ENCODE peak calls at places on chromosomes 6 and 20, in ten cellular contexts. L, J, X, V, K, T, A, S, I and Z are unnamed samples. For H3K4me1, the result is how much of the 10 kb centered on the place peaks cover.

GRCh38 chr6:138653435-138653834 is 120.1 kb upstream of the CCDC28A start:
- DNase-seq in S (no peak), A (no peak), V (no peak), T (no peak), I (no peak), L (no peak), J (no peak), K (no peak), X (no peak), Z (no peak)

GRCh38 chr6:111238464-111239119 is 151.3 kb downstream of the SLC16A10 start:
- DNase-seq in I (no peak), K (no peak), V (no peak), J (no peak), S (no peak), L (no peak), T (no peak), A (peak), X (peak), Z (no peak)

GRCh38 chr6:100920028-100920427 is 38.9 kb upstream of the ASCC3 start:
- DNase-seq in T (no peak), X (no peak), S (no peak), V (no peak), L (no peak), K (no peak), J (no peak), I (no peak), A (no peak), Z (no peak)

GRCh38 chr6:81844686-81845085 is 92.2 kb upstream of the TENT5A start:
- DNase-seq in T (no peak), I (no peak), A (no peak), V (no peak), J (no peak), K (no peak), S (no peak), L (no peak), X (no peak), Z (no peak)

GRCh38 chr6:137931849-137932465 is 64.9 kb downstream of the TNFAIP3 start:
- DNase-seq in S (no peak), X (no peak), K (no peak), V (no peak), L (no peak), A (peak), J (no peak), I (no peak), T (no peak), Z (no peak)

GRCh38 chr20:3896853-3897252 is 7.7 kb downstream of the PANK2 start:
- DNase-seq in A (no peak), T (no peak), I (no peak), S (no peak), V (no peak), L (no peak), J (no peak), X (no peak), K (no peak), Z (no peak)

GRCh38 chr6:110180228-110181008 is at the start of gene CDC40:
- DNase-seq in I (peak), K (peak), V (peak), T (peak), S (no peak), L (peak), X (no peak), A (no peak), J (peak), Z (no peak)

GRCh38 chr20:9179193-9179802 is 110.4 kb downstream of the PLCB4 start:
- DNase-seq in S (peak), V (no peak), T (no peak), K (no peak), L (no peak), J (no peak), I (no peak), A (peak), X (peak), Z (no peak)

GRCh38 chr6:92737983-92738382 is 681.4 kb downstream of the EPHA7 start:
- DNase-seq in V (no peak), L (no peak), K (no peak), T (no peak), S (peak), I (no peak), X (no peak), A (no peak), J (no peak), Z (no peak)

GRCh38 chr6:82040405-82041221 is 206.9 kb downstream of the IBTK start:
- DNase-seq in X (peak), V (peak), K (no peak), I (no peak), J (peak), S (peak), L (peak), T (no peak), A (peak), Z (peak)

GRCh38 chr6:69796081-69796626 is 656 bp downstream of the LMBRD1 start:
- DNase-seq in A (peak), I (peak), S (peak), T (no peak), K (peak), X (peak), V (no peak), J (peak), L (peak), Z (peak)

GRCh38 chr6:36920546-36920945 is 34.0 kb upstream of the PI16 start:
- DNase-seq in S (no peak), X (no peak), V (no peak), A (no peak), K (no peak), I (no peak), L (no peak), T (no peak), J (no peak), Z (no peak)

GRCh38 chr6:105692630-105693212 is 289.8 kb upstream of the PREP start:
- DNase-seq in T (no peak), X (no peak), J (no peak), I (no peak), K (no peak), S (no peak), V (no peak), A (no peak), L (no peak), Z (no peak)

GRCh38 chr20:9360427-9360826 is 154.0 kb upstream of the LAMP5 start:
- DNase-seq in L (no peak), S (no peak), J (no peak), V (no peak), K (no peak), I (no peak), T (no peak), A (no peak), X (no peak), Z (no peak)

GRCh38 chr6:162373192-162373591 is 354.4 kb downstream of the PRKN start:
- DNase-seq in T (no peak), L (no peak), I (no peak), S (no peak), A (no peak), K (no peak), V (no peak), X (no peak), J (no peak), Z (no peak)

GRCh38 chr20:57006411-57007170 is 259.9 kb downstream of the BMP7 start:
- DNase-seq in V (no peak), S (peak), K (no peak), T (no peak), A (peak), L (no peak), I (no peak), J (no peak), X (peak), Z (no peak)

GRCh38 chr20:64110411-64111068 is 3.2 kb upstream of the NPBWR2 start:
- DNase-seq in V (no peak), J (no peak), I (peak), A (no peak), T (no peak), S (no peak), X (no peak), K (no peak), L (peak), Z (no peak)

GRCh38 chr20:9514072-9514460 is 324 bp upstream of the LAMP5 start:
- DNase-seq in T (no peak), J (no peak), X (no peak), S (no peak), L (no peak), I (no peak), K (no peak), V (no peak), A (no peak), Z (no peak)

GRCh38 chr6:14665827-14666724 is 548.5 kb downstream of the CD83 start:
- DNase-seq in K (no peak), I (no peak), V (peak), X (peak), L (no peak), J (peak), S (no peak), A (peak), T (no peak), Z (no peak)

GRCh38 chr20:53623454-53624206 is 30.0 kb upstream of the ZNF217 start:
- DNase-seq in J (peak), T (peak), S (peak), X (peak), I (peak), K (no peak), A (peak), L (peak), V (peak), Z (peak)

GRCh38 chr6:90677440-90677839 is 90.6 kb upstream of the MAP3K7 start:
- DNase-seq in K (no peak), A (no peak), L (no peak), S (peak), I (no peak), T (no peak), X (no peak), J (no peak), V (no peak), Z (no peak)

GRCh38 chr20:834151-834747 is 734 bp downstream of the FAM110A start:
- DNase-seq in L (no peak), J (no peak), K (no peak), I (no peak), A (peak), S (no peak), T (no peak), X (no peak), V (no peak), Z (no peak)

GRCh38 chr6:36130672-36131516 is 581 bp downstream of the MAPK13 start:
- DNase-seq in L (peak), I (peak), T (peak), J (peak), S (peak), X (no peak), V (no peak), A (peak), K (peak), Z (no peak)

GRCh38 chr20:4063631-4064030 is 48.3 kb upstream of the RNF24 start:
- DNase-seq in K (no peak), V (peak), X (no peak), S (peak), T (no peak), A (no peak), L (no peak), J (no peak), I (no peak), Z (no peak)

GRCh38 chr20:24027229-24027628 is 38.6 kb upstream of the GGTLC1 start:
- DNase-seq in K (peak), X (no peak), J (peak), L (peak), V (peak), I (no peak), A (peak), T (no peak), S (no peak), Z (no peak)

GRCh38 chr6:23349521-23350147 is 776.4 kb upstream of the NRSN1 start:
- DNase-seq in V (no peak), J (no peak), S (no peak), I (no peak), T (no peak), X (peak), A (peak), L (no peak), K (no peak), Z (no peak)

GRCh38 chr6:3919130-3919628 is 70.0 kb downstream of the FAM50B start:
- DNase-seq in I (no peak), L (no peak), A (no peak), V (peak), J (no peak), T (no peak), S (peak), X (peak), K (no peak), Z (no peak)

GRCh38 chr6:7146079-7146828 is 38.5 kb downstream of the RREB1 start:
- DNase-seq in T (peak), S (peak), A (peak), X (no peak), K (no peak), L (peak), I (no peak), V (peak), J (peak), Z (no peak)
- H3K4me3 ChIP-seq in T (no peak), S (no peak), A (peak), X (no peak), K (peak), L (no peak), I (peak), V (no peak), J (no peak), Z (no peak)

GRCh38 chr6:42745083-42745637 is 743 bp downstream of the TBCC start:
- DNase-seq in J (peak), A (no peak), V (peak), L (peak), I (no peak), T (peak), S (peak), X (peak), K (peak), Z (peak)
- H3K4me1 ChIP-seq in J (under half), A (under half), V (under half), L (under half), I (under half), T (under half), S (under half), X (under half), K (under half), Z (under half)

GRCh38 chr20:62181808-62182207 is 1.0 kb upstream of the MTG2 start:
- DNase-seq in I (no peak), J (no peak), S (no peak), L (no peak), T (no peak), A (no peak), X (no peak), V (no peak), K (no peak), Z (no peak)
- H3K4me3 ChIP-seq in I (no peak), J (no peak), S (no peak), L (no peak), T (no peak), A (peak), X (peak), V (no peak), K (peak), Z (peak)

GRCh38 chr6:26026833-26027490 is 60.3 kb upstream of the HFE start:
- DNase-seq in A (peak), J (peak), K (peak), T (peak), V (peak), X (peak), I (peak), L (peak), S (peak), Z (peak)
- H3K4me1 ChIP-seq in A (half or more), J (under half), K (under half), T (under half), V (under half), X (half or more), I (under half), L (under half), S (under half), Z (half or more)

DNA sequence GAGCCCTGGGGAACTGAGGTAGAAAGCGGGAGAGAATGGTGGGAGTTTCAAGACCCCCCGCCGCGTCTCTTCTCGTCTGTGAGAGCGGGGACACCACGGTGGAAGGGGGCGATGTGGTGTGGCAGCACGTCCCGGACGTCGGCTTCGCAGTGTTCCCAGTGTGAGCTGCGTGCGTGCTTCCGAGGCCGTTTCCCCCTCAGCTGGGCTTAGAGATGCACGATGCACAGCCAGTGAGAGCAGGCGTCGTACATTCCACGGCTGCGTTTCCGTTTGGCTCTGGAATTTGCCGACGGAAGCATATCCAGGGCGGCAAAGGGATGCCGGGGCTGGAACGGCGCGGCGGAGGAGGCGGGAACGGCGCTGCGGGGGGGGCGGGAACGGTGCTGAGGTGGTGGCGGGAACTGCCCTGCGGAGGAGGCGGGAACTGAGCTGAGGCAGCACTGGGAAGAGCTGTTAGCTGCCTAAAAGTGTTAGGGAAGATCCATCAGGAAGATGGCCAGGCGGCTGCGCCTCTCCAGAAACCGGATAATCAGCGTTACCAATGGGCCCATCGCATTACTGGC is 37.7 kb downstream of the KIF25 start:
- DNase-seq in A (peak), S (peak), T (peak), J (peak), X (peak), L (peak), V (peak), K (no peak), I (no peak), Z (peak)
- H3K4me3 ChIP-seq in A (peak), S (no peak), T (no peak), J (peak), X (peak), L (no peak), V (peak), K (no peak), I (peak), Z (peak)

GRCh38 chr6:16764188-16764950 is 3.1 kb upstream of the ATXN1 start:
- DNase-seq in J (no peak), I (no peak), K (no peak), L (no peak), X (peak), V (no peak), S (peak), T (no peak), A (peak), Z (no peak)
- H3K4me1 ChIP-seq in J (under half), I (under half), K (under half), L (under half), X (half or more), V (under half), S (under half), T (under half), A (half or more), Z (under half)

GRCh38 chr6:41505084-41506049 is 40.8 kb upstream of the FOXP4 start:
- DNase-seq in S (peak), X (no peak), V (peak), K (no peak), J (peak), I (peak), A (peak), T (peak), L (peak), Z (peak)
- H3K4me3 ChIP-seq in S (no peak), X (no peak), V (no peak), K (no peak), J (peak), I (peak), A (peak), T (no peak), L (no peak), Z (peak)

GRCh38 chr6:42025066-42025789 is 25.1 kb upstream of the TAF8 start:
- DNase-seq in X (no peak), V (no peak), J (no peak), S (no peak), A (no peak), L (no peak), T (no peak), K (no peak), I (no peak), Z (no peak)
- H3K4me1 ChIP-seq in X (under half), V (under half), J (under half), S (under half), A (under half), L (under half), T (under half), K (half or more), I (under half), Z (under half)